ENCODE peak calls at places on chromosomes 2 and 18, in eight cellular contexts. One of them, this sample, is unnamed.

GRCh38 chr2:145200307-145200706 is 680.4 kb upstream of the ZEB2 start:
- DNase-seq in aorta: no peak
- DNase-seq in MM.1S: no peak
- DNase-seq in fibroblast of mammary gland: no peak
- DNase-seq in A549: no peak
- DNase-seq in HCT116: no peak
- DNase-seq in endodermal cell: no peak
- DNase-seq in Karpas-422: no peak
- DNase-seq in this sample: no peak

GRCh38 chr2:362924-363323 is 75.0 kb upstream of the ALKAL2 start:
- DNase-seq in aorta: no peak
- DNase-seq in MM.1S: no peak
- DNase-seq in fibroblast of mammary gland: no peak
- DNase-seq in A549: no peak
- DNase-seq in HCT116: no peak
- DNase-seq in endodermal cell: no peak
- DNase-seq in Karpas-422: no peak
- DNase-seq in this sample: no peak

GRCh38 chr2:212330263-212330662 is 208.3 kb downstream of the ERBB4 start:
- DNase-seq in aorta: no peak
- DNase-seq in MM.1S: no peak
- DNase-seq in fibroblast of mammary gland: no peak
- DNase-seq in A549: no peak
- DNase-seq in HCT116: no peak
- DNase-seq in endodermal cell: peak
- DNase-seq in Karpas-422: no peak
- DNase-seq in this sample: no peak

GRCh38 chr2:20627712-20628380 is 23.1 kb downstream of the HS1BP3 start:
- DNase-seq in aorta: peak
- DNase-seq in MM.1S: no peak
- DNase-seq in fibroblast of mammary gland: no peak
- DNase-seq in A549: no peak
- DNase-seq in HCT116: no peak
- DNase-seq in endodermal cell: no peak
- DNase-seq in Karpas-422: no peak
- DNase-seq in this sample: no peak

GRCh38 chr18:46668135-46668534 is 11.1 kb upstream of the LOXHD1 start:
- DNase-seq in aorta: peak
- DNase-seq in MM.1S: no peak
- DNase-seq in fibroblast of mammary gland: no peak
- DNase-seq in A549: no peak
- DNase-seq in HCT116: no peak
- DNase-seq in endodermal cell: no peak
- DNase-seq in Karpas-422: no peak
- DNase-seq in this sample: no peak

GRCh38 chr2:60432202-60432601 is 121.3 kb downstream of the BCL11A start:
- DNase-seq in aorta: no peak
- DNase-seq in MM.1S: no peak
- DNase-seq in fibroblast of mammary gland: no peak
- DNase-seq in A549: no peak
- DNase-seq in HCT116: no peak
- DNase-seq in endodermal cell: no peak
- DNase-seq in Karpas-422: no peak
- DNase-seq in this sample: no peak

GRCh38 chr2:28325567-28326468 is 66.8 kb upstream of the FOSL2 start:
- DNase-seq in aorta: no peak
- DNase-seq in MM.1S: no peak
- DNase-seq in fibroblast of mammary gland: no peak
- DNase-seq in A549: no peak
- DNase-seq in HCT116: peak
- DNase-seq in endodermal cell: peak
- DNase-seq in Karpas-422: no peak
- DNase-seq in this sample: peak

GRCh38 chr2:238289574-238289973 is 1.2 kb upstream of the PER2 start:
- DNase-seq in aorta: peak
- DNase-seq in MM.1S: no peak
- DNase-seq in fibroblast of mammary gland: no peak
- DNase-seq in A549: no peak
- DNase-seq in HCT116: no peak
- DNase-seq in endodermal cell: no peak
- DNase-seq in Karpas-422: peak
- DNase-seq in this sample: no peak

GRCh38 chr2:26711457-26712155 is 19.1 kb downstream of the KCNK3 start:
- DNase-seq in aorta: no peak
- DNase-seq in MM.1S: no peak
- DNase-seq in fibroblast of mammary gland: no peak
- DNase-seq in A549: no peak
- DNase-seq in HCT116: no peak
- DNase-seq in endodermal cell: no peak
- DNase-seq in Karpas-422: no peak
- DNase-seq in this sample: no peak

GRCh38 chr2:85326946-85327756 is 638 bp downstream of the TGOLN2 start:
- DNase-seq in aorta: peak
- DNase-seq in MM.1S: peak
- DNase-seq in fibroblast of mammary gland: peak
- DNase-seq in A549: no peak
- DNase-seq in HCT116: no peak
- DNase-seq in endodermal cell: peak
- DNase-seq in Karpas-422: peak
- DNase-seq in this sample: peak

GRCh38 chr2:215419769-215420470 is 15.9 kb downstream of the FN1 start:
- DNase-seq in aorta: no peak
- DNase-seq in MM.1S: no peak
- DNase-seq in fibroblast of mammary gland: peak
- DNase-seq in A549: no peak
- DNase-seq in HCT116: no peak
- DNase-seq in endodermal cell: no peak
- DNase-seq in Karpas-422: no peak
- DNase-seq in this sample: no peak

GRCh38 chr18:23876496-23876895 is 138.1 kb upstream of the TTC39C start:
- DNase-seq in aorta: no peak
- DNase-seq in MM.1S: no peak
- DNase-seq in fibroblast of mammary gland: no peak
- DNase-seq in A549: no peak
- DNase-seq in HCT116: no peak
- DNase-seq in endodermal cell: no peak
- DNase-seq in Karpas-422: no peak
- DNase-seq in this sample: no peak

GRCh38 chr2:46298522-46299351 is 1.5 kb downstream of the EPAS1 start:
- DNase-seq in aorta: peak
- DNase-seq in MM.1S: peak
- DNase-seq in fibroblast of mammary gland: peak
- DNase-seq in A549: peak
- DNase-seq in HCT116: no peak
- DNase-seq in endodermal cell: peak
- DNase-seq in Karpas-422: no peak
- DNase-seq in this sample: no peak

GRCh38 chr2:138507267-138507666 is 5.7 kb downstream of the SPOPL start:
- DNase-seq in aorta: no peak
- DNase-seq in MM.1S: no peak
- DNase-seq in fibroblast of mammary gland: no peak
- DNase-seq in A549: peak
- DNase-seq in HCT116: no peak
- DNase-seq in endodermal cell: no peak
- DNase-seq in Karpas-422: no peak
- DNase-seq in this sample: no peak

DNA sequence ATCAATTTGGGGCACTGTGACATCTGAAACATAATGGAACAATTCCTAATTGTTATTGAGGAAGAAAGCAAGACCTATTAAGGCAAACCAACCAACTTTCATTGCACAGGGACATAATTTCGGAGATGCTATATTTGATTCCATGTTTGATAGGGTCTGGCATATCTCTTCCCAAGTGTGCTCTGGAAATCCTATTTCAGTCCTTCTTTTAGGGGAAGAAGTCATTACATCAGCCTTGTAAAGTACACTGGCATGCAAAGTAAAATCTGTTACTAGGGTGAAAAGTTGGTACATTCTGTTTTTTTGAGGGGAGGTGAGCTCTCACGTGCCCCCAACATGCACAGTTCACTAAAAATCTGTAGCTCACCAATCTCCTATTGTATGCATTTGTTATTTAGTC is 172.4 kb downstream of the SLC8A1 start:
- DNase-seq in aorta: no peak
- DNase-seq in MM.1S: no peak
- DNase-seq in fibroblast of mammary gland: no peak
- DNase-seq in A549: no peak
- DNase-seq in HCT116: no peak
- DNase-seq in endodermal cell: no peak
- DNase-seq in Karpas-422: no peak
- DNase-seq in this sample: no peak
- H3K4me3 ChIP-seq in aorta: no peak
- H3K4me3 ChIP-seq in MM.1S: no peak
- H3K4me3 ChIP-seq in fibroblast of mammary gland: no peak
- H3K4me3 ChIP-seq in A549: no peak
- H3K4me3 ChIP-seq in HCT116: no peak
- H3K4me3 ChIP-seq in endodermal cell: no peak
- H3K4me3 ChIP-seq in Karpas-422: no peak
- H3K4me3 ChIP-seq in this sample: no peak

GRCh38 chr2:236164983-236165301 is 3.2 kb downstream of the GBX2 start:
- DNase-seq in aorta: no peak
- DNase-seq in MM.1S: no peak
- DNase-seq in fibroblast of mammary gland: no peak
- DNase-seq in A549: no peak
- DNase-seq in HCT116: no peak
- DNase-seq in endodermal cell: no peak
- DNase-seq in Karpas-422: no peak
- DNase-seq in this sample: no peak

GRCh38 chr2:236165491-236166156 is 2.6 kb downstream of the GBX2 start:
- DNase-seq in aorta: no peak
- DNase-seq in MM.1S: no peak
- DNase-seq in fibroblast of mammary gland: no peak
- DNase-seq in A549: no peak
- DNase-seq in HCT116: no peak
- DNase-seq in endodermal cell: no peak
- DNase-seq in Karpas-422: no peak
- DNase-seq in this sample: no peak

GRCh38 chr2:236167297-236168109 is 683 bp downstream of the GBX2 start:
- DNase-seq in aorta: peak
- DNase-seq in MM.1S: no peak
- DNase-seq in fibroblast of mammary gland: peak
- DNase-seq in A549: peak
- DNase-seq in HCT116: no peak
- DNase-seq in endodermal cell: peak
- DNase-seq in Karpas-422: no peak
- DNase-seq in this sample: no peak

GRCh38 chr2:236166781-236167296 is 1.3 kb downstream of the GBX2 start:
- DNase-seq in aorta: no peak
- DNase-seq in MM.1S: no peak
- DNase-seq in fibroblast of mammary gland: no peak
- DNase-seq in A549: no peak
- DNase-seq in HCT116: no peak
- DNase-seq in endodermal cell: peak
- DNase-seq in Karpas-422: no peak
- DNase-seq in this sample: no peak

DNA sequence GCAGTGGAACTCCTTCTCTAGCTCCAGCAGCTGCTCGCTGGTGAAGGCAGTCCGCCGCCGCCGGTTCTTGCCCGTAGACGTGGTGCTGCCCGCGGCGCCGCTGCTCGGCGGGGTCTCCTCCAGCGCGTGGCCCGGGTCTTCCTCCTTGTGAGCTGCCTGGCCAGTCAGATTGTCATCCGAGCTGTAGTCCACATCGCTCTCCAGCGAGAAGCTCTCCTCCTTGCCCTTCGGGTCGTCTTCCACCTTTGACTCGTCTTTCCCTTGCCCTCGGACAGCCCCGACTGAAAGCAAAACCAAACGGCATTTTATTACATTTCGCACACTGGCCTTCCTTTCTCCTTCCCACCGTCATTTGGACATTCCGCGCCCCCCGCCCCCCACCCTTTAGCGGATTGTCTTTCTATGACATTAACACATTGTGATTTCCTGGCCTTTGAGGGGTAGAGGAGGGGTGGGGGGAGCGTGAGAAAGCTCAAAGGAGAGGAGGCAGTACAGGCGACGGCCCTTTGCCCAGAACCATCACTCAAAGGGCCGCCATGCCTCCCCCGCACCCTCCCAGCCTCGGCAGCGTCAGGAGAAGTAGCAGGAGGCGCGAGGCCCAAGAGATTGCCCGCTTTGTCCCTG is 1.9 kb downstream of the GBX2 start:
- DNase-seq in aorta: no peak
- DNase-seq in MM.1S: no peak
- DNase-seq in fibroblast of mammary gland: no peak
- DNase-seq in A549: no peak
- DNase-seq in HCT116: no peak
- DNase-seq in endodermal cell: peak
- DNase-seq in Karpas-422: no peak
- DNase-seq in this sample: no peak
- H3K4me3 ChIP-seq in aorta: no peak
- H3K4me3 ChIP-seq in MM.1S: no peak
- H3K4me3 ChIP-seq in fibroblast of mammary gland: no peak
- H3K4me3 ChIP-seq in A549: peak
- H3K4me3 ChIP-seq in HCT116: peak
- H3K4me3 ChIP-seq in endodermal cell: peak
- H3K4me3 ChIP-seq in Karpas-422: no peak
- H3K4me3 ChIP-seq in this sample: no peak

DNA sequence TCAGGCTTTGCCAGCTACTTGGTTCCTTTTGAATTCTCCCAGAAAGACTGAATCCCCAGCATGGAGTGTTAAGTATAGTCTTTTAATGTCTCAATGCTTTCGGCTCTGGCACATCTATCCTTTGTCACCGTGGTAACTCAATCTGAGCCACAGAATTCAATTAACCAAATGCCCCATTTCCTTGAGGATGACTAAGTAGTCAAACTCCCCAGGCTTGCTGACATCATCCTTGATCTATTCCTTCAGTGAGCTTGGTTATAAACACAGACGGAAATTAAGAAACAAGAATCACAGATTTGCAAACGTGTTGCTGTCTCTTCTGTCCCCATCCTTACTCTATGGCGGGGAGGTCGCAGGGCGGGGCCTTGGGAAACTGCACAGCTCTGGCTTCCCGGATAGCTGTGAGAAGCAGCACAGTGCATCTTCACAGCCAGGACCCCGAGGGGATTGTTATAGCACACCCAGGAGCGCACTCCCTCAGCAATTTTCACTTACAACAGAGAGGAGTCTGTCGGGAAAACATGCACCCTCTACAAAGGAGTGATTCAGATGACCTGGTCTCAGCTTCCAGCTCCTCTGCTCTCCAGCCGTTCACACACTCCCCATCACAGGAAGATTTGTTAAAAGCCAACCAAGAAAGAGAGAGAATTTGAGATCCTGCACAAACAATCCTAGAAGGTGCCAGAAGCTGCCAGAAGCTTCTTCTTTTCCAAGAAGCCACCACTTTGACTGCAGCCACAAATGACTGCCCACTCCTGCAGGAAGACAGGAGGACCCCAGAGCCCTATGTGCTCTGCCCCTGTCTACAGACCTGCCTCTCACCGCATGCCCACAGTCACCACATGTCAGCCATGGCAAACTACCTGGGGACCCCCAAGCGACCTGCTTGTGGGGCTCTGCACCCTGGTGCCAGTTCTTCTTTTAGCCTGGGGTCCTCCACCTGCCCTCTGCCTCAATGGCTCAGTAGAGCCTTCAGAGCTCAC is 44.9 kb upstream of the YWHAQ start:
- DNase-seq in aorta: no peak
- DNase-seq in MM.1S: no peak
- DNase-seq in fibroblast of mammary gland: peak
- DNase-seq in A549: peak
- DNase-seq in HCT116: no peak
- DNase-seq in endodermal cell: peak
- DNase-seq in Karpas-422: no peak
- DNase-seq in this sample: no peak
- H3K4me3 ChIP-seq in aorta: no peak
- H3K4me3 ChIP-seq in MM.1S: no peak
- H3K4me3 ChIP-seq in fibroblast of mammary gland: peak
- H3K4me3 ChIP-seq in A549: peak
- H3K4me3 ChIP-seq in HCT116: no peak
- H3K4me3 ChIP-seq in endodermal cell: no peak
- H3K4me3 ChIP-seq in Karpas-422: no peak
- H3K4me3 ChIP-seq in this sample: no peak

GRCh38 chr2:96251721-96252292 is 14.0 kb downstream of the TMEM127 start:
- DNase-seq in aorta: peak
- DNase-seq in MM.1S: no peak
- DNase-seq in fibroblast of mammary gland: peak
- DNase-seq in A549: peak
- DNase-seq in HCT116: peak
- DNase-seq in endodermal cell: peak
- DNase-seq in Karpas-422: no peak
- DNase-seq in this sample: no peak
- H3K4me3 ChIP-seq in aorta: no peak
- H3K4me3 ChIP-seq in MM.1S: no peak
- H3K4me3 ChIP-seq in fibroblast of mammary gland: no peak
- H3K4me3 ChIP-seq in A549: no peak
- H3K4me3 ChIP-seq in HCT116: no peak
- H3K4me3 ChIP-seq in endodermal cell: no peak
- H3K4me3 ChIP-seq in Karpas-422: no peak
- H3K4me3 ChIP-seq in this sample: no peak